ENCODE peak calls at places on chromosomes 6 and 20, in nine cellular contexts. One of them, this sample, is unnamed.

GRCh38 chr6:26520840-26521484 is 17.2 kb upstream of the HMGN4 start:
- ATAC-seq in Panc1: peak; percentile 91
- ATAC-seq in left lung: peak; percentile 83
- ATAC-seq in lung: peak; percentile 85
- ATAC-seq in upper lobe of left lung: peak; percentile 95
- ATAC-seq in pancreas: peak; percentile 83
- ATAC-seq in right cardiac atrium: peak; percentile 93
- ATAC-seq in upper lobe of right lung: peak; percentile 87
- ATAC-seq in lower lobe of right lung: peak; percentile 94
- ATAC-seq in this sample: peak; percentile 91

GRCh38 chr20:47336013-47336754 is 20.3 kb downstream of the ZMYND8 start:
- ATAC-seq in Panc1: peak; percentile 39
- ATAC-seq in left lung: no peak
- ATAC-seq in lung: no peak
- ATAC-seq in upper lobe of left lung: no peak
- ATAC-seq in pancreas: peak; percentile 21
- ATAC-seq in right cardiac atrium: peak; percentile 67
- ATAC-seq in upper lobe of right lung: no peak
- ATAC-seq in lower lobe of right lung: no peak
- ATAC-seq in this sample: peak; percentile 66

GRCh38 chr20:7775072-7775471 is 165.2 kb downstream of the HAO1 start:
- ATAC-seq in Panc1: no peak
- ATAC-seq in left lung: no peak
- ATAC-seq in lung: no peak
- ATAC-seq in upper lobe of left lung: no peak
- ATAC-seq in pancreas: no peak
- ATAC-seq in right cardiac atrium: no peak
- ATAC-seq in upper lobe of right lung: no peak
- ATAC-seq in lower lobe of right lung: no peak
- ATAC-seq in this sample: no peak

GRCh38 chr6:33571637-33572316 is 8.3 kb downstream of the BAK1 start:
- ATAC-seq in Panc1: peak; percentile 43
- ATAC-seq in left lung: peak; percentile 5
- ATAC-seq in lung: no peak
- ATAC-seq in upper lobe of left lung: no peak
- ATAC-seq in pancreas: peak; percentile 24
- ATAC-seq in right cardiac atrium: peak; percentile 8
- ATAC-seq in upper lobe of right lung: no peak
- ATAC-seq in lower lobe of right lung: peak; percentile 2
- ATAC-seq in this sample: no peak

GRCh38 chr6:61192610-61193009 is 1093.4 kb downstream of the KHDRBS2 start:
- ATAC-seq in Panc1: no peak
- ATAC-seq in left lung: no peak
- ATAC-seq in lung: no peak
- ATAC-seq in upper lobe of left lung: no peak
- ATAC-seq in pancreas: no peak
- ATAC-seq in right cardiac atrium: no peak
- ATAC-seq in upper lobe of right lung: peak; percentile 36
- ATAC-seq in lower lobe of right lung: no peak
- ATAC-seq in this sample: no peak

GRCh38 chr20:47202765-47203667 is 153.5 kb downstream of the ZMYND8 start:
- ATAC-seq in Panc1: peak; percentile 10
- ATAC-seq in left lung: no peak
- ATAC-seq in lung: no peak
- ATAC-seq in upper lobe of left lung: no peak
- ATAC-seq in pancreas: no peak
- ATAC-seq in right cardiac atrium: no peak
- ATAC-seq in upper lobe of right lung: no peak
- ATAC-seq in lower lobe of right lung: no peak
- ATAC-seq in this sample: no peak

GRCh38 chr6:168277274-168277669 is 42.3 kb downstream of the DACT2 start:
- ATAC-seq in Panc1: no peak
- ATAC-seq in left lung: no peak
- ATAC-seq in lung: no peak
- ATAC-seq in upper lobe of left lung: no peak
- ATAC-seq in pancreas: peak; percentile 74
- ATAC-seq in right cardiac atrium: no peak
- ATAC-seq in upper lobe of right lung: no peak
- ATAC-seq in lower lobe of right lung: no peak
- ATAC-seq in this sample: no peak

GRCh38 chr6:44933113-44933512 is 395.0 kb upstream of the RUNX2 start:
- ATAC-seq in Panc1: no peak
- ATAC-seq in left lung: no peak
- ATAC-seq in lung: no peak
- ATAC-seq in upper lobe of left lung: no peak
- ATAC-seq in pancreas: no peak
- ATAC-seq in right cardiac atrium: no peak
- ATAC-seq in upper lobe of right lung: no peak
- ATAC-seq in lower lobe of right lung: no peak
- ATAC-seq in this sample: no peak

GRCh38 chr6:42693725-42694323 is 28.6 kb downstream of the PRPH2 start:
- ATAC-seq in Panc1: no peak
- ATAC-seq in left lung: no peak
- ATAC-seq in lung: no peak
- ATAC-seq in upper lobe of left lung: no peak
- ATAC-seq in pancreas: no peak
- ATAC-seq in right cardiac atrium: no peak
- ATAC-seq in upper lobe of right lung: no peak
- ATAC-seq in lower lobe of right lung: no peak
- ATAC-seq in this sample: no peak

GRCh38 chr6:52231411-52232127 is 12.7 kb downstream of the IL17F start:
- ATAC-seq in Panc1: no peak
- ATAC-seq in left lung: no peak
- ATAC-seq in lung: no peak
- ATAC-seq in upper lobe of left lung: no peak
- ATAC-seq in pancreas: no peak
- ATAC-seq in right cardiac atrium: no peak
- ATAC-seq in upper lobe of right lung: no peak
- ATAC-seq in lower lobe of right lung: no peak
- ATAC-seq in this sample: no peak

GRCh38 chr20:19260412-19261090 is 48.1 kb downstream of the SLC24A3 start:
- ATAC-seq in Panc1: no peak
- ATAC-seq in left lung: no peak
- ATAC-seq in lung: no peak
- ATAC-seq in upper lobe of left lung: no peak
- ATAC-seq in pancreas: no peak
- ATAC-seq in right cardiac atrium: no peak
- ATAC-seq in upper lobe of right lung: peak; percentile 42
- ATAC-seq in lower lobe of right lung: peak; percentile 21
- ATAC-seq in this sample: no peak

GRCh38 chr6:157659536-157660271 is 163.3 kb upstream of the SNX9 start:
- ATAC-seq in Panc1: no peak
- ATAC-seq in left lung: no peak
- ATAC-seq in lung: no peak
- ATAC-seq in upper lobe of left lung: no peak
- ATAC-seq in pancreas: no peak
- ATAC-seq in right cardiac atrium: no peak
- ATAC-seq in upper lobe of right lung: no peak
- ATAC-seq in lower lobe of right lung: no peak
- ATAC-seq in this sample: no peak

DNA sequence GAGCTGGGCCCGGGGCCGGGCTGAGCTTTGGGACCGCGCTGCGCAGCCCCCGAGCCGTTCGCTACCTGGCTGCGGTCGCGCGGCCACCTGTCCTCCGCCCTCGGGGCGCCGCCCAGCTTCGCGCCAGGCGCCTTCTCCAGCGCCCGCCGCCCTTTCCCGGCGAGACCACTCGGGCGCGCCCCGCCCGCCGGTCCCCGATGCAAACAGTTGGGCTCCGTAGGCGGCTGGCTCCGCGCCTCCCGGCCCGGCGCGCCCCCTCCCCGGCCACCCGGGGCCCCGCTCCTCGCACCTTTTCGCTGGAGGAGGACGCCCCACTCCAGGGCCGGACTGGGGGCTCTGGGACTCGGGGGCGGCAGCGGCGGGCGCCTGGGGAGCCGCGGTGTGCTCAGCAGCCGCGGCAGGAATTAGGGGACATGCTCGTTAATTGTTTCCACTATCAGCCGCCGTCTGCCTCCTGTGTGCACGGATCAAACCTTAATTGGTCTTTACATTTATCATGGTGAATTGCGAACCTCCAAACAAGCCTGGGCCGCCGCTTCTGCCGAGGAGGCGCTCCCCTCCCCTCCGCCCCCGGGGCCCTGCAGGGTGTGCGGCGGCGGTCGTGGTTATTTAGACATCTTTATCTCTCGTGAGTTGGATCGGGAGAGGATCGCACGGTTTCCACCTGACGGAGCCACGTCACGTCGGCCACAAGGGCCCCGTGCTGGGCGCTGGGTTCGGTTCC is 916 bp upstream of the CNR1 start:
- ATAC-seq in Panc1: no peak
- ATAC-seq in left lung: no peak
- ATAC-seq in lung: no peak
- ATAC-seq in upper lobe of left lung: no peak
- ATAC-seq in pancreas: no peak
- ATAC-seq in right cardiac atrium: no peak
- ATAC-seq in upper lobe of right lung: no peak
- ATAC-seq in lower lobe of right lung: peak; percentile 41
- ATAC-seq in this sample: no peak
- H3K4me3 ChIP-seq in Panc1: no peak overlapping the region
- H3K4me3 ChIP-seq in left lung: peak overlapping the region; percentile 36
- H3K4me3 ChIP-seq in lung: peak overlapping the region; percentile 30
- H3K4me3 ChIP-seq in upper lobe of left lung: peak overlapping the region; percentile 61
- H3K4me3 ChIP-seq in pancreas: peak overlapping the region; percentile 35
- H3K4me3 ChIP-seq in right cardiac atrium: peak overlapping the region; percentile 62
- H3K4me3 ChIP-seq in upper lobe of right lung: peak overlapping the region; percentile 61
- H3K4me3 ChIP-seq in lower lobe of right lung: peak overlapping the region; percentile 65
- H3K4me3 ChIP-seq in this sample: peak overlapping the region; percentile 61

GRCh38 chr6:170047813-170048212 is 243.1 kb downstream of the DLL1 start:
- ATAC-seq in Panc1: no peak
- ATAC-seq in left lung: no peak
- ATAC-seq in lung: no peak
- ATAC-seq in upper lobe of left lung: no peak
- ATAC-seq in pancreas: no peak
- ATAC-seq in right cardiac atrium: no peak
- ATAC-seq in upper lobe of right lung: no peak
- ATAC-seq in lower lobe of right lung: no peak
- ATAC-seq in this sample: no peak

GRCh38 chr6:170044836-170045562 is 245.9 kb downstream of the DLL1 start:
- ATAC-seq in Panc1: no peak
- ATAC-seq in left lung: no peak
- ATAC-seq in lung: no peak
- ATAC-seq in upper lobe of left lung: no peak
- ATAC-seq in pancreas: no peak
- ATAC-seq in right cardiac atrium: no peak
- ATAC-seq in upper lobe of right lung: no peak
- ATAC-seq in lower lobe of right lung: no peak
- ATAC-seq in this sample: no peak

GRCh38 chr6:170046786-170047626 is 243.9 kb downstream of the DLL1 start:
- ATAC-seq in Panc1: no peak
- ATAC-seq in left lung: no peak
- ATAC-seq in lung: no peak
- ATAC-seq in upper lobe of left lung: no peak
- ATAC-seq in pancreas: no peak
- ATAC-seq in right cardiac atrium: no peak
- ATAC-seq in upper lobe of right lung: no peak
- ATAC-seq in lower lobe of right lung: no peak
- ATAC-seq in this sample: no peak

GRCh38 chr6:170045563-170045960 is 245.3 kb downstream of the DLL1 start:
- ATAC-seq in Panc1: no peak
- ATAC-seq in left lung: no peak
- ATAC-seq in lung: no peak
- ATAC-seq in upper lobe of left lung: no peak
- ATAC-seq in pancreas: no peak
- ATAC-seq in right cardiac atrium: no peak
- ATAC-seq in upper lobe of right lung: no peak
- ATAC-seq in lower lobe of right lung: no peak
- ATAC-seq in this sample: no peak

GRCh38 chr6:170045981-170046667 is 244.8 kb downstream of the DLL1 start:
- ATAC-seq in Panc1: no peak
- ATAC-seq in left lung: no peak
- ATAC-seq in lung: no peak
- ATAC-seq in upper lobe of left lung: no peak
- ATAC-seq in pancreas: no peak
- ATAC-seq in right cardiac atrium: no peak
- ATAC-seq in upper lobe of right lung: no peak
- ATAC-seq in lower lobe of right lung: no peak
- ATAC-seq in this sample: no peak
- H3K4me3 ChIP-seq in Panc1: no peak overlapping the region
- H3K4me3 ChIP-seq in left lung: no peak overlapping the region
- H3K4me3 ChIP-seq in lung: no peak overlapping the region
- H3K4me3 ChIP-seq in upper lobe of left lung: no peak overlapping the region
- H3K4me3 ChIP-seq in pancreas: no peak overlapping the region
- H3K4me3 ChIP-seq in right cardiac atrium: no peak overlapping the region
- H3K4me3 ChIP-seq in upper lobe of right lung: no peak overlapping the region
- H3K4me3 ChIP-seq in lower lobe of right lung: no peak overlapping the region
- H3K4me3 ChIP-seq in this sample: no peak overlapping the region

GRCh38 chr20:64214952-64215351 is 40.6 kb upstream of the PCMTD2 start:
- ATAC-seq in Panc1: no peak
- ATAC-seq in left lung: no peak
- ATAC-seq in lung: no peak
- ATAC-seq in upper lobe of left lung: no peak
- ATAC-seq in pancreas: no peak
- ATAC-seq in right cardiac atrium: no peak
- ATAC-seq in upper lobe of right lung: no peak
- ATAC-seq in lower lobe of right lung: no peak
- ATAC-seq in this sample: no peak
- H3K4me3 ChIP-seq in Panc1: no peak overlapping the region
- H3K4me3 ChIP-seq in left lung: no peak overlapping the region
- H3K4me3 ChIP-seq in lung: no peak overlapping the region
- H3K4me3 ChIP-seq in upper lobe of left lung: no peak overlapping the region
- H3K4me3 ChIP-seq in pancreas: no peak overlapping the region
- H3K4me3 ChIP-seq in right cardiac atrium: no peak overlapping the region
- H3K4me3 ChIP-seq in upper lobe of right lung: no peak overlapping the region
- H3K4me3 ChIP-seq in lower lobe of right lung: no peak overlapping the region
- H3K4me3 ChIP-seq in this sample: no peak overlapping the region

GRCh38 chr6:28711325-28711724 is 185.6 kb downstream of the GPX5 start:
- ATAC-seq in Panc1: no peak
- ATAC-seq in left lung: no peak
- ATAC-seq in lung: no peak
- ATAC-seq in upper lobe of left lung: no peak
- ATAC-seq in pancreas: no peak
- ATAC-seq in right cardiac atrium: no peak
- ATAC-seq in upper lobe of right lung: no peak
- ATAC-seq in lower lobe of right lung: no peak
- ATAC-seq in this sample: no peak

GRCh38 chr6:28707387-28708282 is 182.0 kb downstream of the GPX5 start:
- ATAC-seq in Panc1: no peak
- ATAC-seq in left lung: no peak
- ATAC-seq in lung: no peak
- ATAC-seq in upper lobe of left lung: no peak
- ATAC-seq in pancreas: no peak
- ATAC-seq in right cardiac atrium: no peak
- ATAC-seq in upper lobe of right lung: no peak
- ATAC-seq in lower lobe of right lung: no peak
- ATAC-seq in this sample: no peak

GRCh38 chr6:28712982-28713381 is 187.3 kb downstream of the GPX5 start:
- ATAC-seq in Panc1: no peak
- ATAC-seq in left lung: no peak
- ATAC-seq in lung: no peak
- ATAC-seq in upper lobe of left lung: no peak
- ATAC-seq in pancreas: no peak
- ATAC-seq in right cardiac atrium: no peak
- ATAC-seq in upper lobe of right lung: no peak
- ATAC-seq in lower lobe of right lung: no peak
- ATAC-seq in this sample: no peak

GRCh38 chr6:28710466-28711191 is 184.9 kb downstream of the GPX5 start:
- ATAC-seq in Panc1: peak; percentile 99
- ATAC-seq in left lung: no peak
- ATAC-seq in lung: no peak
- ATAC-seq in upper lobe of left lung: no peak
- ATAC-seq in pancreas: no peak
- ATAC-seq in right cardiac atrium: no peak
- ATAC-seq in upper lobe of right lung: no peak
- ATAC-seq in lower lobe of right lung: no peak
- ATAC-seq in this sample: no peak

GRCh38 chr6:28709478-28710349 is 184.0 kb downstream of the GPX5 start:
- ATAC-seq in Panc1: peak; percentile 10
- ATAC-seq in left lung: no peak
- ATAC-seq in lung: no peak
- ATAC-seq in upper lobe of left lung: no peak
- ATAC-seq in pancreas: peak; percentile 41
- ATAC-seq in right cardiac atrium: no peak
- ATAC-seq in upper lobe of right lung: no peak
- ATAC-seq in lower lobe of right lung: no peak
- ATAC-seq in this sample: no peak
- H3K4me3 ChIP-seq in Panc1: peak overlapping the region; percentile 21
- H3K4me3 ChIP-seq in left lung: no peak overlapping the region
- H3K4me3 ChIP-seq in lung: no peak overlapping the region
- H3K4me3 ChIP-seq in upper lobe of left lung: no peak overlapping the region
- H3K4me3 ChIP-seq in pancreas: no peak overlapping the region
- H3K4me3 ChIP-seq in right cardiac atrium: peak overlapping the region; percentile 1
- H3K4me3 ChIP-seq in upper lobe of right lung: no peak overlapping the region
- H3K4me3 ChIP-seq in lower lobe of right lung: no peak overlapping the region
- H3K4me3 ChIP-seq in this sample: no peak overlapping the region